ENCODE peak calls at places on chromosomes 7 and 10, in five cellular contexts. One of them, this sample, is unnamed.

GRCh38 chr7:68770649-68771048 is 827.6 kb upstream of the AUTS2 start:
- DNase-seq in left colon: no peak
- DNase-seq in stimulated activated CD8-positive, alpha-beta memory T cell treated with anti-CD3 and anti-CD28 coated beads, Interleukin-4, amount 100 ng/mL, for 24 hours: no peak
- DNase-seq in NCI-H2081: peak
- DNase-seq in lung: no peak
- DNase-seq in this sample: no peak

GRCh38 chr10:50295367-50295766 is 44.1 kb upstream of the ASAH2 start:
- DNase-seq in left colon: no peak
- DNase-seq in stimulated activated CD8-positive, alpha-beta memory T cell treated with anti-CD3 and anti-CD28 coated beads, Interleukin-4, amount 100 ng/mL, for 24 hours: no peak
- DNase-seq in NCI-H2081: no peak
- DNase-seq in lung: no peak
- DNase-seq in this sample: no peak

GRCh38 chr10:119478111-119479047 is 64.1 kb downstream of the RGS10 start:
- DNase-seq in left colon: no peak
- DNase-seq in stimulated activated CD8-positive, alpha-beta memory T cell treated with anti-CD3 and anti-CD28 coated beads, Interleukin-4, amount 100 ng/mL, for 24 hours: no peak
- DNase-seq in NCI-H2081: no peak
- DNase-seq in lung: no peak
- DNase-seq in this sample: no peak

GRCh38 chr7:76037310-76037709 is 10.5 kb downstream of the STYXL1 start:
- DNase-seq in left colon: peak
- DNase-seq in stimulated activated CD8-positive, alpha-beta memory T cell treated with anti-CD3 and anti-CD28 coated beads, Interleukin-4, amount 100 ng/mL, for 24 hours: no peak
- DNase-seq in NCI-H2081: no peak
- DNase-seq in lung: no peak
- DNase-seq in this sample: no peak

GRCh38 chr7:50822716-50823115 is 40.0 kb upstream of the GRB10 start:
- DNase-seq in left colon: no peak
- DNase-seq in stimulated activated CD8-positive, alpha-beta memory T cell treated with anti-CD3 and anti-CD28 coated beads, Interleukin-4, amount 100 ng/mL, for 24 hours: no peak
- DNase-seq in NCI-H2081: no peak
- DNase-seq in lung: no peak
- DNase-seq in this sample: no peak

GRCh38 chr7:2154831-2155230 is 77.9 kb downstream of the MAD1L1 start:
- DNase-seq in left colon: no peak
- DNase-seq in stimulated activated CD8-positive, alpha-beta memory T cell treated with anti-CD3 and anti-CD28 coated beads, Interleukin-4, amount 100 ng/mL, for 24 hours: no peak
- DNase-seq in NCI-H2081: no peak
- DNase-seq in lung: no peak
- DNase-seq in this sample: no peak

GRCh38 chr7:69060516-69060915 is 537.8 kb upstream of the AUTS2 start:
- DNase-seq in left colon: no peak
- DNase-seq in stimulated activated CD8-positive, alpha-beta memory T cell treated with anti-CD3 and anti-CD28 coated beads, Interleukin-4, amount 100 ng/mL, for 24 hours: no peak
- DNase-seq in NCI-H2081: no peak
- DNase-seq in lung: no peak
- DNase-seq in this sample: no peak

GRCh38 chr7:66643395-66643794 is 14.7 kb downstream of the KCTD7 start:
- DNase-seq in left colon: no peak
- DNase-seq in stimulated activated CD8-positive, alpha-beta memory T cell treated with anti-CD3 and anti-CD28 coated beads, Interleukin-4, amount 100 ng/mL, for 24 hours: no peak
- DNase-seq in NCI-H2081: no peak
- DNase-seq in lung: no peak
- DNase-seq in this sample: no peak

GRCh38 chr7:4261038-4261960 is 420.8 kb upstream of the FOXK1 start:
- DNase-seq in left colon: no peak
- DNase-seq in stimulated activated CD8-positive, alpha-beta memory T cell treated with anti-CD3 and anti-CD28 coated beads, Interleukin-4, amount 100 ng/mL, for 24 hours: no peak
- DNase-seq in NCI-H2081: peak
- DNase-seq in lung: no peak
- DNase-seq in this sample: no peak

GRCh38 chr10:95363303-95363912 is 72.6 kb upstream of the PDLIM1 start:
- DNase-seq in left colon: no peak
- DNase-seq in stimulated activated CD8-positive, alpha-beta memory T cell treated with anti-CD3 and anti-CD28 coated beads, Interleukin-4, amount 100 ng/mL, for 24 hours: no peak
- DNase-seq in NCI-H2081: peak
- DNase-seq in lung: peak
- DNase-seq in this sample: no peak

GRCh38 chr10:73763343-73763742 is 18.5 kb upstream of the CHCHD1 start:
- DNase-seq in left colon: no peak
- DNase-seq in stimulated activated CD8-positive, alpha-beta memory T cell treated with anti-CD3 and anti-CD28 coated beads, Interleukin-4, amount 100 ng/mL, for 24 hours: no peak
- DNase-seq in NCI-H2081: no peak
- DNase-seq in lung: no peak
- DNase-seq in this sample: no peak

GRCh38 chr10:86411281-86411841 is 44.8 kb upstream of the GRID1 start:
- DNase-seq in left colon: no peak
- DNase-seq in stimulated activated CD8-positive, alpha-beta memory T cell treated with anti-CD3 and anti-CD28 coated beads, Interleukin-4, amount 100 ng/mL, for 24 hours: no peak
- DNase-seq in NCI-H2081: no peak
- DNase-seq in lung: no peak
- DNase-seq in this sample: no peak

GRCh38 chr7:116249969-116250553 is 39.7 kb downstream of the TES start:
- DNase-seq in left colon: no peak
- DNase-seq in stimulated activated CD8-positive, alpha-beta memory T cell treated with anti-CD3 and anti-CD28 coated beads, Interleukin-4, amount 100 ng/mL, for 24 hours: no peak
- DNase-seq in NCI-H2081: no peak
- DNase-seq in lung: no peak
- DNase-seq in this sample: no peak